ENCODE peak calls at places on chromosomes 13 and 19, in six cellular contexts. One of them, this sample, is unnamed.

GRCh38 chr13:30798776-30799625 is 63.7 kb downstream of the ALOX5AP start:
- DNase-seq in GM23338: peak
- DNase-seq in Peyer's patch: no peak
- DNase-seq in keratinocyte: no peak
- DNase-seq in LHCN-M2: no peak
- DNase-seq in ecto neural progenitor cell: peak
- DNase-seq in this sample: no peak

GRCh38 chr13:50366488-50367174 is 351.4 kb downstream of the KCNRG start:
- DNase-seq in GM23338: no peak
- DNase-seq in Peyer's patch: no peak
- DNase-seq in keratinocyte: no peak
- DNase-seq in LHCN-M2: no peak
- DNase-seq in ecto neural progenitor cell: no peak
- DNase-seq in this sample: no peak

GRCh38 chr13:87311165-87311564 is 360.0 kb upstream of the SLITRK5 start:
- DNase-seq in GM23338: no peak
- DNase-seq in Peyer's patch: no peak
- DNase-seq in keratinocyte: no peak
- DNase-seq in LHCN-M2: peak
- DNase-seq in ecto neural progenitor cell: no peak
- DNase-seq in this sample: no peak

GRCh38 chr13:68715651-68716050 is 1392.0 kb upstream of the ATXN8OS start:
- DNase-seq in GM23338: no peak
- DNase-seq in Peyer's patch: no peak
- DNase-seq in keratinocyte: no peak
- DNase-seq in LHCN-M2: no peak
- DNase-seq in ecto neural progenitor cell: no peak
- DNase-seq in this sample: no peak

GRCh38 chr19:36775768-36776167 is 3.2 kb upstream of the ZNF850 start:
- DNase-seq in GM23338: peak
- DNase-seq in Peyer's patch: no peak
- DNase-seq in keratinocyte: no peak
- DNase-seq in LHCN-M2: no peak
- DNase-seq in ecto neural progenitor cell: no peak
- DNase-seq in this sample: no peak

GRCh38 chr19:39199025-39199424 is 2.3 kb downstream of the NCCRP1 start:
- DNase-seq in GM23338: no peak
- DNase-seq in Peyer's patch: no peak
- DNase-seq in keratinocyte: no peak
- DNase-seq in LHCN-M2: peak
- DNase-seq in ecto neural progenitor cell: no peak
- DNase-seq in this sample: no peak

GRCh38 chr13:41835871-41836270 is 125.0 kb downstream of the VWA8 start:
- DNase-seq in GM23338: no peak
- DNase-seq in Peyer's patch: no peak
- DNase-seq in keratinocyte: no peak
- DNase-seq in LHCN-M2: no peak
- DNase-seq in ecto neural progenitor cell: no peak
- DNase-seq in this sample: no peak

GRCh38 chr13:78160793-78161192 is 242.2 kb upstream of the EDNRB start:
- DNase-seq in GM23338: no peak
- DNase-seq in Peyer's patch: no peak
- DNase-seq in keratinocyte: no peak
- DNase-seq in LHCN-M2: peak
- DNase-seq in ecto neural progenitor cell: no peak
- DNase-seq in this sample: no peak

GRCh38 chr19:15448014-15448777 is 1.6 kb downstream of the WIZ start:
- DNase-seq in GM23338: no peak
- DNase-seq in Peyer's patch: no peak
- DNase-seq in keratinocyte: no peak
- DNase-seq in LHCN-M2: no peak
- DNase-seq in ecto neural progenitor cell: no peak
- DNase-seq in this sample: no peak

GRCh38 chr19:1461862-1462261 is 11.9 kb downstream of the APC2 start:
- DNase-seq in GM23338: no peak
- DNase-seq in Peyer's patch: no peak
- DNase-seq in keratinocyte: no peak
- DNase-seq in LHCN-M2: no peak
- DNase-seq in ecto neural progenitor cell: no peak
- DNase-seq in this sample: no peak

GRCh38 chr19:46144756-46145155 is 3.3 kb upstream of the IGFL2 start:
- DNase-seq in GM23338: no peak
- DNase-seq in Peyer's patch: no peak
- DNase-seq in keratinocyte: no peak
- DNase-seq in LHCN-M2: no peak
- DNase-seq in ecto neural progenitor cell: no peak
- DNase-seq in this sample: no peak

GRCh38 chr19:720691-721160 is 12.0 kb downstream of the PALM start:
- DNase-seq in GM23338: peak
- DNase-seq in Peyer's patch: no peak
- DNase-seq in keratinocyte: no peak
- DNase-seq in LHCN-M2: no peak
- DNase-seq in ecto neural progenitor cell: no peak
- DNase-seq in this sample: no peak

GRCh38 chr19:38721977-38722773 is 22.1 kb downstream of the CAPN12 start:
- DNase-seq in GM23338: no peak
- DNase-seq in Peyer's patch: no peak
- DNase-seq in keratinocyte: no peak
- DNase-seq in LHCN-M2: no peak
- DNase-seq in ecto neural progenitor cell: no peak
- DNase-seq in this sample: peak

GRCh38 chr19:1655992-1656608 is 3.7 kb upstream of the TCF3 start:
- DNase-seq in GM23338: no peak
- DNase-seq in Peyer's patch: no peak
- DNase-seq in keratinocyte: no peak
- DNase-seq in LHCN-M2: no peak
- DNase-seq in ecto neural progenitor cell: no peak
- DNase-seq in this sample: no peak

GRCh38 chr13:24087611-24088235 is 72.8 kb upstream of the SPATA13 start:
- DNase-seq in GM23338: no peak
- DNase-seq in Peyer's patch: peak
- DNase-seq in keratinocyte: no peak
- DNase-seq in LHCN-M2: peak
- DNase-seq in ecto neural progenitor cell: no peak
- DNase-seq in this sample: no peak

GRCh38 chr19:44785271-44785670 is 7.6 kb downstream of the CBLC start:
- DNase-seq in GM23338: no peak
- DNase-seq in Peyer's patch: no peak
- DNase-seq in keratinocyte: no peak
- DNase-seq in LHCN-M2: no peak
- DNase-seq in ecto neural progenitor cell: no peak
- DNase-seq in this sample: no peak

GRCh38 chr13:100668408-100668807 is 6.2 kb downstream of the TMTC4 start:
- DNase-seq in GM23338: no peak
- DNase-seq in Peyer's patch: no peak
- DNase-seq in keratinocyte: no peak
- DNase-seq in LHCN-M2: no peak
- DNase-seq in ecto neural progenitor cell: no peak
- DNase-seq in this sample: no peak

GRCh38 chr13:106942558-106942957 is 374.6 kb upstream of the ARGLU1 start:
- DNase-seq in GM23338: no peak
- DNase-seq in Peyer's patch: no peak
- DNase-seq in keratinocyte: no peak
- DNase-seq in LHCN-M2: no peak
- DNase-seq in ecto neural progenitor cell: no peak
- DNase-seq in this sample: no peak

GRCh38 chr13:69857188-69857821 is 250.3 kb upstream of the ATXN8OS start:
- DNase-seq in GM23338: peak
- DNase-seq in Peyer's patch: no peak
- DNase-seq in keratinocyte: no peak
- DNase-seq in LHCN-M2: peak
- DNase-seq in ecto neural progenitor cell: no peak
- DNase-seq in this sample: peak

GRCh38 chr19:47123406-47123805 is 7.2 kb upstream of the SAE1 start:
- DNase-seq in GM23338: no peak
- DNase-seq in Peyer's patch: no peak
- DNase-seq in keratinocyte: no peak
- DNase-seq in LHCN-M2: no peak
- DNase-seq in ecto neural progenitor cell: no peak
- DNase-seq in this sample: no peak

GRCh38 chr13:23695711-23696512 is 125.7 kb downstream of the TNFRSF19 start:
- DNase-seq in GM23338: peak
- DNase-seq in Peyer's patch: peak
- DNase-seq in keratinocyte: no peak
- DNase-seq in LHCN-M2: no peak
- DNase-seq in ecto neural progenitor cell: no peak
- DNase-seq in this sample: no peak

GRCh38 chr13:73837147-73837546 is 297.1 kb downstream of the KLF12 start:
- DNase-seq in GM23338: no peak
- DNase-seq in Peyer's patch: no peak
- DNase-seq in keratinocyte: no peak
- DNase-seq in LHCN-M2: no peak
- DNase-seq in ecto neural progenitor cell: no peak
- DNase-seq in this sample: no peak

GRCh38 chr13:52851153-52851962 is 2.9 kb upstream of the PCDH8 start:
- DNase-seq in GM23338: peak
- DNase-seq in Peyer's patch: no peak
- DNase-seq in keratinocyte: no peak
- DNase-seq in LHCN-M2: peak
- DNase-seq in ecto neural progenitor cell: peak
- DNase-seq in this sample: peak

GRCh38 chr13:71811344-71811743 is 55.7 kb downstream of the DACH1 start:
- DNase-seq in GM23338: peak
- DNase-seq in Peyer's patch: no peak
- DNase-seq in keratinocyte: no peak
- DNase-seq in LHCN-M2: no peak
- DNase-seq in ecto neural progenitor cell: no peak
- DNase-seq in this sample: no peak

GRCh38 chr19:51743405-51743804 is 8.3 kb downstream of the FPR1 start:
- DNase-seq in GM23338: no peak
- DNase-seq in Peyer's patch: no peak
- DNase-seq in keratinocyte: no peak
- DNase-seq in LHCN-M2: peak
- DNase-seq in ecto neural progenitor cell: no peak
- DNase-seq in this sample: no peak

GRCh38 chr19:2315818-2316353 is 7.9 kb upstream of the LINGO3 start:
- DNase-seq in GM23338: peak
- DNase-seq in Peyer's patch: peak
- DNase-seq in keratinocyte: no peak
- DNase-seq in LHCN-M2: peak
- DNase-seq in ecto neural progenitor cell: peak
- DNase-seq in this sample: peak

GRCh38 chr19:10219678-10220077 is 11.5 kb downstream of the S1PR2 start:
- DNase-seq in GM23338: peak
- DNase-seq in Peyer's patch: no peak
- DNase-seq in keratinocyte: no peak
- DNase-seq in LHCN-M2: no peak
- DNase-seq in ecto neural progenitor cell: no peak
- DNase-seq in this sample: no peak

GRCh38 chr19:35044317-35045117 is 3.0 kb downstream of the HPN start:
- DNase-seq in GM23338: peak
- DNase-seq in Peyer's patch: peak
- DNase-seq in keratinocyte: no peak
- DNase-seq in LHCN-M2: peak
- DNase-seq in ecto neural progenitor cell: peak
- DNase-seq in this sample: peak

GRCh38 chr19:50835103-50835784 is 1.9 kb upstream of the KLK15 start:
- DNase-seq in GM23338: peak
- DNase-seq in Peyer's patch: no peak
- DNase-seq in keratinocyte: no peak
- DNase-seq in LHCN-M2: no peak
- DNase-seq in ecto neural progenitor cell: no peak
- DNase-seq in this sample: no peak